ENCODE peak calls at places on chromosome 1, in four cellular contexts. B is A549, E is heart left ventricle, U is IMR-90. G is an unnamed sample.

GRCh38 chr1:30770150-30770549 is 12.6 kb upstream of the LAPTM5 start:
- DNase-seq in B (no peak), E (no peak), U (no peak), G (no peak)

GRCh38 chr1:223887724-223888428 is 42.1 kb upstream of the TP53BP2 start:
- DNase-seq in B (peak; percentile 78), E (no peak), U (peak; percentile 99), G (no peak)

GRCh38 chr1:207404849-207405525 is 49.1 kb upstream of the CR2 start:
- DNase-seq in B (peak; percentile 68), E (no peak), U (peak; percentile 78), G (no peak)

GRCh38 chr1:43255438-43256210 is 14.2 kb upstream of the TMEM125 start:
- DNase-seq in B (no peak), E (no peak), U (no peak), G (no peak)

GRCh38 chr1:175270361-175270760 is 77.8 kb upstream of the KIAA0040 start:
- DNase-seq in B (no peak), E (no peak), U (no peak), G (no peak)

GRCh38 chr1:207134550-207134949 is 30.5 kb downstream of the C4BPA start:
- DNase-seq in B (no peak), E (no peak), U (no peak), G (no peak)

GRCh38 chr1:181100015-181100905 is 11.8 kb downstream of the IER5 start:
- DNase-seq in B (no peak), E (no peak), U (no peak), G (no peak)

GRCh38 chr1:95034506-95034905 is 38.2 kb downstream of the ALG14 start:
- DNase-seq in B (no peak), E (no peak), U (peak; percentile 61), G (no peak)

GRCh38 chr1:207670997-207671396 is 26.1 kb downstream of the CR1L start:
- DNase-seq in B (no peak), E (no peak), U (no peak), G (no peak)

GRCh38 chr1:93628682-93629081 is 53.0 kb downstream of the BCAR3 start:
- DNase-seq in B (no peak), E (no peak), U (no peak), G (no peak)

GRCh38 chr1:46447499-46448108 is 42.0 kb upstream of the DMBX1 start:
- DNase-seq in B (no peak), E (peak; percentile 23), U (no peak), G (no peak)

GRCh38 chr1:59972216-59972924 is 45.8 kb upstream of the CYP2J2 start:
- DNase-seq in B (no peak), E (no peak), U (peak; percentile 8), G (no peak)

GRCh38 chr1:201946224-201946908 is at the start of gene LMOD1:
- DNase-seq in B (no peak), E (peak; percentile 86), U (peak; percentile 98), G (peak; percentile 97)

GRCh38 chr1:207922554-207922953 is 11.6 kb upstream of the CD34 start:
- DNase-seq in B (no peak), E (peak; percentile 80), U (no peak), G (peak; percentile 85)

GRCh38 chr1:228875741-228876140 is 140.5 kb downstream of the RHOU start:
- DNase-seq in B (no peak), E (no peak), U (no peak), G (peak; percentile 83)

GRCh38 chr1:107835151-107835670 is 129.8 kb downstream of the VAV3 start:
- DNase-seq in B (no peak), E (no peak), U (no peak), G (no peak)

GRCh38 chr1:47842228-47842627 is 155.0 kb downstream of the TRABD2B start:
- DNase-seq in B (no peak), E (no peak), U (no peak), G (no peak)

GRCh38 chr1:222592171-222592570 is 2.4 kb upstream of the TAF1A start:
- DNase-seq in B (no peak), E (no peak), U (peak; percentile 66), G (no peak)

GRCh38 chr1:222594789-222595188 is 5.1 kb upstream of the TAF1A start:
- DNase-seq in B (no peak), E (no peak), U (no peak), G (no peak)

GRCh38 chr1:222586842-222587241 is 2.9 kb downstream of the TAF1A start:
- DNase-seq in B (no peak), E (no peak), U (no peak), G (no peak)

GRCh38 chr1:222588135-222588534 is 1.6 kb downstream of the TAF1A start:
- DNase-seq in B (no peak), E (no peak), U (no peak), G (no peak)

DNA sequence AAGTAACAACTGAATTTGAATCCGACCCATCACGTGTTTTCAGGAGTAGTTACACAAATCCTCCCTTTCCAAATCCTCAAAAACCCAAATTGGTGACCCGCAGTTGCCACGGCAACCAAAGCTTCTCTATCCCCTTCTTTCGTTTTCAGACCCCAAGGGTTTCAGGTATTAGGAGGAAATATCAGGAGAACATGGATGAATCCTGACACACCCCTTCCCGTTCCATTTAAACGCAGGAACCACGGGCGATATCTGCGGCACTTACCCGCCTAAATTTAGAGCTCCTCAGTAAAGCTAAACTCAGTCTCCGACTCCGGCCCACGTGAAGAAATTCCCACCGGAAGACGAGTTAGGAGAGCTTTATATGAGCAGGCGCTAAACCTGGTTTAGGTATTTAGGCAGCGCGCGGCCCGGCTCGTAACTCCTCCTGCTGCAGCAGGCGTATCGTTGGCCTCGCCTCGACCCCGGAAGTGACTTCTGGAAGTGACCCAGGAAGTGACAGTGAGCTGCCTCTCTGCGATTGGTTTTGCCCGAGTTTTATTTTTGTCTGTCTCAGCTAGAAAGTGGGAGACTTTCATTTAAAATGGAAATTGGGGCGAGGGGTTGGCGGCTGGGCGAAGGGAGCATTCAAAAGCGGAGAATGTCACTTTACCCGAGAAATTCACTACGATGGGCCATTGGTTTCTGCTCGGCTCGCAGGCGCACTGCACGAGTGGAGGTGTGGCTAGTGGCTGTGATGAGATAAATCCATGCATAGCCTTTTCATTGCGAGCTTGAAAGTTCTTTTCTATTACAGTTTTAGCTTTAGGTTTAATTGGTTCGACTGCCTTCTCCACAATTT is at the start of gene TAF1A:
- DNase-seq in B (peak; percentile 87), E (peak; percentile 88), U (peak; percentile 74), G (peak; percentile 96)
- TF ChIP-seq POLR2A in B (peak; percentile 51), E (no peak), U (no peak), G (no peak)

DNA sequence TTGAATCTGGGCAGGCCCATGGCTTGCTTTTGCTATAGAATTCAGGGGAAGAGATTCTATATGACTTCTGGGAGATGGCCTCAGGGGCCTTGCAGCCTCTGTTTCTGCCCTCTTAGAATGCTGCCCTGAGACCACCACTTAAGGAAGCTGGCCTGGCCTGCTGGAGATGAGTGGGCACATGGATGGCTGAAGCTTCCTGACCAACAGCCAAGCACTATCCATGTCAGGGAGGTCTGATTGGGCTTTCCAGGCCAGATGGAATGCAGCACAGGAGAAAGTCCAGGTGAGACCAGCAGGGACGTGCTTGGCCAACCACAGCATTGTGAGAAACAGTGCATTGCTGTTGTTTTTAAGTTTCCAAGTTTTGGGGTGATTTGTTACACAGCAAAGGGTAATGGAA is 308.1 kb downstream of the PTPRU start:
- DNase-seq in B (no peak), E (peak; percentile 28), U (no peak), G (no peak)
- H3K4me3 ChIP-seq in B (no peak overlapping the region), E (no peak overlapping the region), U (no peak overlapping the region), G (no peak overlapping the region)

DNA sequence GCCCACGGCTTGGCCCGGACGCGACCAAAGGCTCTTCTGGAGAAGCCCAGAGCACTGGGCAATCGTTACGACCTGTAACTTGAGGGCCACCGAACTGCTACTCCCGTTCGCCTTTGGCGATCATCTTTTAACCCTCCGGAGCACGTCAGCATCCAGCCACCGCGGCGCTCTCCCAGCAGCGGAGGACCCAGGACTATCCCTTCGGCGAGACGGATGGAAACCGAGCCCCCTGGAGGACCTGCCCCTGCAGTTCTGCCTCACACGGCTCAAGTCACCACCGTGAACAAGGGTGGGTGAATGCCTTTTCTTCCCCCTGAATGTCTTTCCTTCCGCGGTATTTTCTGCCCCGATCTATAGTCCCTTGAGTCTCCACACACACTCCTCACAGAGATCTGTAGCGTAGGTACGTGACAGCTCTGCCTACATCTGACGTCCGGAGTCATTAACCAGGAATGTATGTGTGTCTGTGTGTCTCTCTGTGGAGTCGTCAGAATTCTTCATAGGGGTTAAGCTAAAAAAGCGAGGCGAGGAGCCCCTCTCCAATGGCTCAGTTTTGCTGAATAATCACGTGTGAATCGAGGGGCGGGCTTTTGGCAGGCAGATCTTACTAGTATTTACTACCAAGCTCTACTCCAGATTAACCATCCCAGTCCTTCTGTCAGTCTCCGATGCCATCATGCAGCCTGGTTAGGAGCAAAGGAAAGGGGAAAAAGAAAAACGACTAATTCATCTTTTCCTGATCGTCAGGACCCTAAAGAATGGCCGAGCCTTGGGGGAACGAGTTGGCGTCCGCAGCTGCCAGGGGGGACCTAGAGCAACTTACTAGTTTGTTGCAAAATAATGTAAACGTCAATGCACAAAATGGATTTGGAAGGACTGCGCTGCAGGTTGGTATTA is at the start of gene CDKN2C:
- DNase-seq in B (no peak), E (peak; percentile 81), U (peak; percentile 86), G (peak; percentile 95)
- TF ChIP-seq POLR2A in B (no peak), E (peak; percentile 36), U (peak; percentile 69), G (peak; percentile 35)

GRCh38 chr1:234538930-234539649 is 60.1 kb upstream of the TARBP1 start:
- DNase-seq in B (no peak), E (no peak), U (no peak), G (no peak)
- H3K4me3 ChIP-seq in B (no peak overlapping the region), E (no peak overlapping the region), U (no peak overlapping the region), G (no peak overlapping the region)

DNA sequence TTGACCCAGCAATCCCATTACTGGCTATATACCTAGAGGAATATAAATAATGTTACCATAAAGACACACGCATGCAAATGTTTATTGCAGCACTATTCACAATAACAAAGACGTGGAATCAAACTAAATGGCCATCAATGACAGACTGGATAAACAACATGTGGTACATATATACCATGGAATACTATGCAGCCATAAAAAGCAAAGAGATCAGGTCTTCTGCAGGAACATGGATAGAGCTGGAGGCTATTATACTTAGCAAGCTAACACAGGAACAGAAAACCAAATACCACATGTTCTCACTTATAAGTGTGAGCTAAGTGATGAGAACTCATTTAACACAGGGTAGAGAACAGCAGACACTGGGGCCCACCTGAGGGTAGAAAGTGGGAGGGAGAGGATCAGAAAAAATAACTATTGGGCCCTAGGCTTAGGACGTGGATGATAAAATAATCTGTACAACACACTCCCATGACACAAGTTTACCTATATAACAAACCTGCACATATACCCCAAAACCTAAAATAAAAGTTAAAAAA is 320.6 kb upstream of the USP24 start:
- DNase-seq in B (no peak), E (no peak), U (no peak), G (no peak)
- TF ChIP-seq POLR2A in B (no peak), E (no peak), U (no peak), G (no peak)

GRCh38 chr1:182574156-182574555 is 14.9 kb downstream of the RNASEL start:
- DNase-seq in B (no peak), E (no peak), U (no peak), G (peak; percentile 72)

GRCh38 chr1:182568647-182569284 is 20.3 kb downstream of the RNASEL start:
- DNase-seq in B (no peak), E (no peak), U (no peak), G (no peak)

GRCh38 chr1:182567629-182568028 is 21.4 kb downstream of the RNASEL start:
- DNase-seq in B (no peak), E (no peak), U (no peak), G (peak; percentile 12)

GRCh38 chr1:182570611-182570970 is 18.5 kb downstream of the RNASEL start:
- DNase-seq in B (no peak), E (no peak), U (no peak), G (no peak)

GRCh38 chr1:182569939-182570610 is 19.0 kb downstream of the RNASEL start:
- DNase-seq in B (no peak), E (no peak), U (no peak), G (peak; percentile 78)
- H3K4me3 ChIP-seq in B (no peak overlapping the region), E (no peak overlapping the region), U (no peak overlapping the region), G (no peak overlapping the region)

G was measured in esophagus muscularis mucosa.